ENCODE peak calls at places on chromosomes 7 and 10, in seven cellular contexts. P is epithelial cell of esophagus, L is stomach, Y is left ventricle myocardium inferior, O is left lung, M is HCT116, S is thoracic aorta. C is an unnamed sample.

GRCh38 chr7:27737591-27737990 is 2.4 kb upstream of the TAX1BP1 start:
- DNase-seq in P (no peak), L (no peak), Y (no peak), O (no peak), M (no peak), S (no peak), C (no peak)

GRCh38 chr7:33778195-33778594 is 127.1 kb upstream of the BMPER start:
- DNase-seq in P (no peak), L (no peak), Y (no peak), O (no peak), M (no peak), S (no peak), C (no peak)

GRCh38 chr7:46283852-46284251 is 362.8 kb upstream of the IGFBP3 start:
- DNase-seq in P (no peak), L (no peak), Y (peak; percentile 31), O (no peak), M (no peak), S (no peak), C (no peak)

GRCh38 chr7:150992051-150992640 is 1.3 kb downstream of the NOS3 start:
- DNase-seq in P (no peak), L (no peak), Y (no peak), O (peak; percentile 31), M (no peak), S (no peak), C (no peak)

GRCh38 chr7:56092789-56093531 is at the start of gene PHKG1:
- DNase-seq in P (peak; percentile 49), L (peak; percentile 84), Y (peak; percentile 87), O (peak; percentile 83), M (no peak), S (peak; percentile 41), C (peak; percentile 84)

GRCh38 chr10:126770809-126771208 is 100.3 kb upstream of the C10orf90 start:
- DNase-seq in P (no peak), L (no peak), Y (no peak), O (no peak), M (no peak), S (no peak), C (no peak)

GRCh38 chr10:102642553-102643345 is 1.5 kb upstream of the TRIM8 start:
- DNase-seq in P (peak; percentile 82), L (peak; percentile 68), Y (peak; percentile 75), O (peak; percentile 89), M (peak; percentile 29), S (no peak), C (no peak)

GRCh38 chr7:111744501-111745155 is 182.3 kb upstream of the IMMP2L start:
- DNase-seq in P (peak; percentile 4), L (no peak), Y (no peak), O (no peak), M (no peak), S (no peak), C (no peak)

GRCh38 chr7:38660427-38661099 is 29.4 kb upstream of the AMPH start:
- DNase-seq in P (peak; percentile 56), L (no peak), Y (no peak), O (no peak), M (peak; percentile 27), S (no peak), C (peak; percentile 15)

GRCh38 chr10:74063256-74063655 is 65.3 kb downstream of the VCL start:
- DNase-seq in P (no peak), L (no peak), Y (no peak), O (no peak), M (no peak), S (no peak), C (no peak)

GRCh38 chr7:37352974-37353948 is 95.4 kb downstream of the ELMO1 start:
- DNase-seq in P (no peak), L (no peak), Y (no peak), O (peak; percentile 62), M (peak; percentile 15), S (no peak), C (no peak)

DNA sequence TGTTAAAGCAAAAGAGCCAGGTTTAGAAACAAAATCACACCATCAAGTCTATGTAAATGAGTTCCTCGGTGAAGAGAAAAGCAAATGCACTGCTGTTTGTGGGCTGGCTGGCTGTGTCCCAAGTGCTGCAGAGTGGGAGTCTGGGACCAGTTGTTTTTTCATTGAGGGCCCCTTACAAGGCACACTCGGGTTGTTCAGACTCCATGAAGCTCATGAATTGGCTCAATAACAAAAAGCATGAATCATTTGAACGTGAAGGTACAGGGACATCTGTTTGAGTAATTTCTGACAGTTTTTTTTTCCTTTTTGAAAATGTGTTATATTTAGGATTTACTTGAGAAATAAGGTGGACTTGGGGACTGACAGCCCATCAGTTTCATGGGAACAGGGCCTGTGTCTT is 28.0 kb downstream of the GRK5 start:
- DNase-seq in P (peak; percentile 33), L (no peak), Y (peak; percentile 57), O (no peak), M (no peak), S (no peak), C (no peak)
- TF ChIP-seq CTCF in P (no peak), L (no peak), Y (no peak), O (no peak), M (no peak), S (no peak), C (no peak)

DNA sequence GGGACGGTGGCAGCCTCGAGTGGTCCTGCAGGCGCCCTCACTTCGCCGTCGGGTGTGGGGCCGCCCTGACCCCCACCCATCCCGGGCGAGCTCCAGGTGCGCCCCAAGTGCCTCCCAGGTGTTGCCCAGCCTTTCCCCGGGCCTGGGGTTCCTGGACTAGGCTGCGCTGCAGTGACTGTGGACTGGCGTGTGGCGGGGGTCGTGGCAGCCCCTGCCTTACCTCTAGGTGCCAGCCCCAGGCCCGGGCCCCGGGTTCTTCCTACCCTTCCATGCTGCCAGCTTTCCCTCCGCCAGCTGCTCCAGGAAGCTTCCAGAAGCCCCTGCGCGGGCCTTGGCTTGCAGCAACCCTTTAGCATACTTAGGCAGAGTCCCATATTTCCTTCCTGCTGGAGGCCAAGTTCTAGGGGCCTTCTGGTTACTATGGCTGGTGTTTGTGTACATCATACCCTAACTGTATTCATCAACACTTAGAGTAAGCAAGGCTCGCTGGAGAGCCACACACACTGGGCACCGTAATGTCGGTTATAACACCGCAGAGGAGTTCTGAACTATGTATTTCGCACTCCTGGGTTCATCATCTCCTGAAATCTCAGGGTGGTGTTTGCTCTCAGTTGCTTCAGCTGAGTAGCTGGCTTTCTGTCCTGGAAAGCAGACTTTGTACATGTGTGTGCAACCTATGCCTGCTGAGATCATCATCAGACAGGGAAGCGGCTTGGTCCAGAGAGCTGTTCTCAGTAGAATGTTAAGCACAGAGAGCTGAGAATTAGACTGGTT is 492 bp downstream of the MGMT start:
- DNase-seq in P (no peak), L (no peak), Y (no peak), O (peak; percentile 84), M (no peak), S (no peak), C (no peak)
- TF ChIP-seq CTCF in P (no peak), L (no peak), Y (no peak), O (no peak), M (no peak), S (no peak), C (no peak)

DNA sequence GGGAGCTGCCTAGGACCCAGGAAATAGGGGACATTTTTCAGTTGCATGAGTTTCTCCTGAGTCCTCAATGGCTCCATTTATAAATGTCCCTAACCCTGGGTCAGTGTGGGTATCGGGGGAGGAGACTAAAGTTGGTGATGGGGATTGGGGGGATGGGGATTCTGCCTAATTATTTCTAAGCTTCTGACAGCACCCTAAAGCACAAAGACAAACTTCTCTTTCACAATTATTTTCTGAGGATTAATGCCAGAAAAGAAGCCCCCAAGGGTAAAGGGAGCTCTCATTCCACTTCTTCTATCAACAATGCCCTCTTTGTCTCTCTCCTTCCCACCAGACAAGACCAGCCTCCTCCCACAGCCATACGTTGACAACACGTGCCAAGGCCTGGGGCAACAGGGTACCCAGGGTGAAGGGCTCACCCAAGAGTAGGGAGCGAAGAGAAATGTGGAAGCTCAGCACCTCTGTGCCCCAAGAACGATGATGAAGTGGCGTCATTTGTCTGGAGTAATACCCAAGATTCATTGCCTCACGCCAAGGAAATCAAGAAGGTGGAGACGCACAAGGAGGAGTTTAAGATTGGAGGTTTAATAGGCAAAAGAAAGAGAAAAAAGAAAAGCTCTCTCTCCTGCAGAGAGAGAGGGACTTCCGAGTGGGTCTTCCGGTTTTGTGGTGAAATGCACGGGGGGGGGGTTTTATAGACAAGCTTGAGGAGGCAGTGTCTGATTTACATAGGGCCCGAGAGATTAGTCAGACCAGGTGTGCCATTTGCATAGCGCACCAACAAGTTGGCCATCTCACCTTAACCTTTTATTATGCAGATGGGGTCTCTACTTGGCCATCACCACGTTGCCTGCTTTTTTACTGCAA is 14.5 kb upstream of the GJC3 start:
- DNase-seq in P (no peak), L (no peak), Y (no peak), O (no peak), M (no peak), S (no peak), C (no peak)
- TF ChIP-seq CTCF in P (no peak), L (no peak), Y (no peak), O (no peak), M (no peak), S (no peak), C (no peak)

GRCh38 chr10:100710151-100710871 is 35.1 kb upstream of the PAX2 start:
- DNase-seq in P (no peak), L (no peak), Y (no peak), O (peak; percentile 79), M (no peak), S (no peak), C (no peak)

GRCh38 chr10:100707261-100707848 is 38.0 kb upstream of the PAX2 start:
- DNase-seq in P (no peak), L (no peak), Y (no peak), O (no peak), M (no peak), S (no peak), C (no peak)

GRCh38 chr10:100709146-100709545 is 36.2 kb upstream of the PAX2 start:
- DNase-seq in P (no peak), L (no peak), Y (no peak), O (no peak), M (no peak), S (no peak), C (no peak)

GRCh38 chr10:100709655-100710054 is 35.7 kb upstream of the PAX2 start:
- DNase-seq in P (no peak), L (no peak), Y (no peak), O (no peak), M (no peak), S (no peak), C (no peak)

DNA sequence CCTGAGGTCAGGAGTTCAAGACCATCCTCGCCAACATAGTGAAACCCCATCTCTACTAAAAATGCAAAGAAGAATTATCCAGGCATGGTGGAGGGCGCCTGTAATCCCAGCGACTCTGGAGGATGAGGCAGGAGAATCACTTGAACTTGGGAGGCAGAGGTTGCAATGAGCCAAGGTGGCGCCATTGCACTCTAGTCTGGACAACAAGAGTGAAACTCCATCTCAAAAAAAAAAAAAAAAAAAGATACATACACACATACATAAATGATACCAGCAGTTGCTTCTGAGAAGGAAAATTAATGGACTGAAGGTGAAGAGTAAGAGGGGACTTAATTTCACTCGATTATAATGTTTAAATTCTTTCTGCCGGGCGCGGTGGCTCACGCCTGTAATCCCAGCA is 40.2 kb upstream of the PAX2 start:
- DNase-seq in P (no peak), L (no peak), Y (no peak), O (no peak), M (peak; percentile 22), S (no peak), C (no peak)
- TF ChIP-seq CTCF in P (no peak), L (no peak), Y (no peak), O (no peak), M (peak; percentile 47), S (no peak), C (no peak)

C was measured in LNCaP clone FGC.